ENCODE peak calls at places on chromosome 21, in eight cellular contexts. R, L, Z, D, P, C, U and S are unnamed samples.

GRCh38 chr21:15094706-15095105 is 29.9 kb upstream of the NRIP1 start:
- DNase-seq in R (no peak), L (no peak), Z (no peak), D (no peak), P (no peak), C (no peak), U (no peak), S (no peak)

GRCh38 chr21:29163381-29164115 is 33.1 kb downstream of the MAP3K7CL start:
- DNase-seq in R (no peak), L (peak), Z (no peak), D (peak), P (no peak), C (no peak), U (peak), S (no peak)

GRCh38 chr21:26593800-26594199 is 20.7 kb upstream of the CYYR1 start:
- DNase-seq in R (no peak), L (no peak), Z (no peak), D (no peak), P (no peak), C (no peak), U (no peak), S (no peak)

GRCh38 chr21:40686526-40686925 is 160.4 kb downstream of the DSCAM start:
- DNase-seq in R (no peak), L (no peak), Z (no peak), D (no peak), P (no peak), C (no peak), U (no peak), S (no peak)

GRCh38 chr21:32604484-32604883 is 7.7 kb downstream of the CFAP298 start:
- DNase-seq in R (no peak), L (no peak), Z (no peak), D (no peak), P (no peak), C (no peak), U (no peak), S (no peak)

GRCh38 chr21:32350981-32351380 is 41.8 kb downstream of the URB1 start:
- DNase-seq in R (no peak), L (no peak), Z (no peak), D (no peak), P (no peak), C (no peak), U (no peak), S (no peak)

GRCh38 chr21:31554511-31555022 is 104.9 kb upstream of the SOD1 start:
- DNase-seq in R (peak), L (no peak), Z (no peak), D (no peak), P (no peak), C (no peak), U (peak), S (no peak)

GRCh38 chr21:26811031-26811430 is 34.2 kb downstream of the ADAMTS1 start:
- DNase-seq in R (no peak), L (no peak), Z (no peak), D (no peak), P (no peak), C (no peak), U (peak), S (no peak)

GRCh38 chr21:46626536-46627302 is 8.8 kb upstream of the PRMT2 start:
- DNase-seq in R (peak), L (no peak), Z (no peak), D (no peak), P (no peak), C (no peak), U (no peak), S (no peak)

GRCh38 chr21:16851054-16851453 is 661.8 kb upstream of the CXADR start:
- DNase-seq in R (no peak), L (no peak), Z (no peak), D (no peak), P (no peak), C (no peak), U (no peak), S (no peak)

DNA sequence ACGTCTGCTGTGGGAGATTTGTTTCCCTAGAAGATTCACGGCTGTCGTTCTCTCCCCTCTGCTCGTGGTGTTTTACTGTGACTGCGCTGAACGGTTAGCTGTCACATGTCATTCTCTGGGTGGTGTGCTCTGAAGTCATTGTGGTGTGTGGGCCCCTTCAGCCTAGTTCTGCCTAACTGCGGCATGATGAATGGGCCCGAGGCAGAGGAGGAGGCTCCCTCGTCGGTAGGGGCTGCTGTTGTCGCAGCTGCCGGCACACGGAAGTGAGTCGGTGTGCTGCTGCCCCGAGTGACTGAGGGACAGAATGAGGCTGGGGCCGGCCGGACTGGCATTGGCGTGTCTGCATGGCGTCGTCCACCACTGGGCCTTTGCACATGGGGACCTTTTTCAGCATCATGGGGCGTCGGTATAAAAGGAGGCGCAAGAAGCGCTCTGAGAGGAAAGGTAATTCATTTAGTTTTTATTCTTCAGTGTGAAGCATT is 77.9 kb downstream of the ADARB1 start:
- DNase-seq in R (peak), L (peak), Z (no peak), D (no peak), P (no peak), C (no peak), U (peak), S (no peak)
- TF ChIP-seq CTCF in R (peak), L (peak), Z (no peak), D (no peak), P (no peak), C (peak), U (peak), S (no peak)

GRCh38 chr21:18803624-18804023 is 400.0 kb upstream of the TMPRSS15 start:
- DNase-seq in R (no peak), L (no peak), Z (no peak), D (no peak), P (no peak), C (no peak), U (no peak), S (no peak)

GRCh38 chr21:18801468-18801867 is 397.9 kb upstream of the TMPRSS15 start:
- DNase-seq in R (no peak), L (no peak), Z (no peak), D (no peak), P (no peak), C (no peak), U (peak), S (no peak)
- TF ChIP-seq CTCF in R (peak), L (no peak), Z (no peak), D (no peak), P (no peak), C (no peak), U (peak), S (no peak)

GRCh38 chr21:39022901-39023693 is 160.2 kb downstream of the PSMG1 start:
- DNase-seq in R (peak), L (peak), Z (no peak), D (peak), P (no peak), C (no peak), U (peak), S (no peak)
- TF ChIP-seq CTCF in R (peak), L (peak), Z (no peak), D (no peak), P (no peak), C (no peak), U (peak), S (no peak)

DNA sequence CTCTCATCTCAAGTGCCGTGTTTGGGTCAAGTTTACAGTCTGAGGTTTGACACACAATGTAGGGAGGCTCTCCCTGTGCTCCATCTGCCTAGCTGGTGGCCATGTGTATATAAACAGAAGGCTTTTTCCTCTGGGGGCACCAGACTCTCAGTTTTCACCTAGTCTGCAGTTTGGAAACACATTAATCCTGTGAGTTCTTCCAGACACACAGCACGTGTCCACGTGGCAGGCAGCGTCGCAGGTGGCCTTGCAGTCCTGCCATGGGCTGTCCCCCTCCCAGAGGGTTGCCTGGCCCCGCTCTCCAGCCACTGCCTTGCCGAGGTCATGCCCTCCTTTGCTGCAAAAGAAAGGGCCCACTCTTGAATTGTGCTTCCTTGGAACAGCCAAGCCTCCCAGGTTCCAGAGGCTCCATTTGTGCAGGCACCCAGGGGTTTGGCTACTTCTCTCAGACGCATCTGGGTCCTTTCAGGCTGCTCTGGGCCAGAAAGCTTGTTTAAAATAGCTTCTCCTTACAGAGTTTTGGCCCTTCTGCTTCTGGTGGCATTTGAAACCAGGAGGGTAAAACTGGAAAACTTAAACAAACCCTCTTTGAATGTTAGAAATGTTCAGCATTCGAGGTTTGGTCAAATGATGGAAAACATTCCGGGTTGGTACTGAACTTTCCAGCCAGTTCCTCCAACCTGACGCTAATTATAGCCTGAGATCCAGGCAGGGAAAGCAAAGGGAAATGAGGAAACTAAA is 4.4 kb upstream of the RUNX1 start:
- DNase-seq in R (no peak), L (no peak), Z (no peak), D (peak), P (no peak), C (no peak), U (peak), S (no peak)
- TF ChIP-seq CTCF in R (no peak), L (no peak), Z (no peak), D (peak), P (no peak), C (no peak), U (peak), S (no peak)

GRCh38 chr21:43720539-43721224 is 1.8 kb downstream of the PDXK start:
- DNase-seq in R (no peak), L (no peak), Z (no peak), D (no peak), P (no peak), C (no peak), U (no peak), S (no peak)

GRCh38 chr21:43719748-43720538 is 1.0 kb downstream of the PDXK start:
- DNase-seq in R (peak), L (peak), Z (no peak), D (no peak), P (no peak), C (no peak), U (no peak), S (no peak)

GRCh38 chr21:43717166-43717853 is 1.6 kb upstream of the PDXK start:
- DNase-seq in R (no peak), L (no peak), Z (no peak), D (peak), P (no peak), C (no peak), U (no peak), S (no peak)

GRCh38 chr21:43717967-43718871 is 710 bp upstream of the PDXK start:
- DNase-seq in R (no peak), L (no peak), Z (no peak), D (no peak), P (no peak), C (no peak), U (no peak), S (no peak)

DNA sequence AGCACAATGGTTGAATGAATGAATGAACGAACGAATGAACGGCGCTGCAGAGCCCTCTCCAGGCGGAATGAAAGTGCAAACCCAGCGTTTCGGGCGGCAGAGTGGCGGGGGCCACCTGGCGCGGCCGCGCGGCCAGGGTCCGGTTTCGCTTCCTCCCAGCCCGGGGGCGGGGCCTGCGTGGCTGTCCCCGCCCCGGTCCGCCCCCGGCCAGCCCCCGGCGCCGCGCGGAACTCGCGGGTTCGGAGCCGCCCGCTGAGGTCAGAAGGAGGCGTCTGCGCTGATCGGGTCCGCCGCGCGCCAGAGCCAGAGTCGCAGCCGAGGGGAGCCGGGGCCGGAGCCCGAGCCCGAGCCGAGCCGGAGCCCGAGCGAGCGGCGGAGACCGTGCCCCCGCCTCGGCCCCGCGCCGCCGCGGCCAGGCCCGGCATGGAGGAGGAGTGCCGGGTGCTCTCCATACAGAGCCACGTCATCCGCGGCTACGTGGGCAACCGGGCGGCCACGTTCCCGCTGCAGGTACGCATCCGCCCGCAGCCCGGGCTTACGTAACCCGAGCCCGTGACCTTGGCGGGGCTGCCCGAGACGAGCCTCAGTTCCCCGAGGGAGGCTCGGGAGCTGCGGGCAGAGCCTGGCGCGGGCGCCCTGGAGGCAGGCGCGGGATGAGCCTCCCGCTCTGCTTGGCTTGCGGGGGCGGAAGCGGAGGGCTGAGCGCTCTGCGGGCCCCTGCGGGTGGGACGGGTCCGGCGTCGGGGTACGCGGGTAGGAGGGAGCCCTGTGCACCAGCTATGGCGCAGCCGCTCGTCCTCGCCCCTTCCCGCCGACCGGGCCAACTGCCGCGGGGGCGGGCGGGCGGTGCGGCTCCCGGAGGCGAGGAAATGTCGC is at the start of gene PDXK:
- DNase-seq in R (peak), L (peak), Z (no peak), D (peak), P (peak), C (peak), U (peak), S (no peak)
- TF ChIP-seq CTCF in R (no peak), L (no peak), Z (no peak), D (no peak), P (no peak), C (no peak), U (peak), S (no peak)

DNA sequence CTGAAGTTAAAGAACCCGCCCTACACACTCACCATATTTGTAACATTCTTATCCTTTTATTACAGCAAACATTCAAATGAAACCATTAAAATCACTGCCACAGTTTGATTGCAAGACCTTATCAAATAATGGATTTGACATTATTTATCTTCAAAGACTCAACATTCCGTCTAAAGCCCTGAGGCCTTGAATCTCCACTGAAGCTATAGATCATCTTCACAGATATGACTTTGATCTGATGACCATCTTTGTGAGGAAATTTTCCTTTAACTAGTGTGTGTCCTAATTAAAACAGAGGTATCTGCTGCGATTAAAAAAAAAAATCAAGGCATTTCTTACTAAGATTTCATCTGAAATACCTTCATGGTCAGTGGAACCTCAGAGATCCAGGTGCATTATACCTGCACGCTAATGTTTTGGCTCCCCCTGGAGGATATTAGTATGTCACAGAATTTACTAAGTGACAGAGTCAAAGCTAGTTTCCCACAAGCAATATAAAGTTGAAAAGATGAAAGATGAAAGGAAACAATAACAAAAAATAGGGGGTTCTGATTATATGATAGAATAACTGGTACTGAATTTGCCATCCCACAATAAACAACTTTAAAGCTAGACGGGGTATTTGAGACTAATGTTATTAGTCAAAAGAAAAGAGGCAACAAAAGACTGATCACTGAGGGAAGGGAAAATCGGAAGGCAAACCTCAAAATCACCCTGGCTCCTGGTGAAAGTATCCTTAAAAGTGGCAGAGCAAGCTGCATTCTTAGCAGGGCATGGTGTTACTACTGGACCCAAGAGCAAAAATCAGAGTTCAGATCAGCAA is 923.4 kb downstream of the NCAM2 start:
- DNase-seq in R (no peak), L (no peak), Z (no peak), D (peak), P (no peak), C (no peak), U (peak), S (no peak)
- TF ChIP-seq CTCF in R (peak), L (peak), Z (peak), D (peak), P (no peak), C (peak), U (peak), S (peak)